ENCODE peak calls at places on chromosomes 6 and 20, in nine cellular contexts. M is NAMALWA; Q is GM10248; O is cardiac fibroblast; P is stimulated activated CD4-positive, alpha-beta T cell treated with anti-CD3 and anti-CD28 coated beads, Interleukin-15, amount 100 ng/mL, for 24 hours; X is nephron progenitor cell; F is AG08396; N is activated T-cell treated with anti-CD3 and anti-CD28 coated beads, Interleukin-2, amount 50 U/mL, for 72 hours; T is NCI-H2029 treated with DMSO at 0.1 percent for 48 hours. A is an unnamed sample.

GRCh38 chr6:47047479-47048411 is 5.6 kb upstream of the ADGRF1 start:
- DNase-seq in M (peak), Q (peak), O (peak), P (peak), X (peak), F (peak), N (peak), T (peak), A (peak)

GRCh38 chr20:24699321-24700165 is 230.1 kb downstream of the SYNDIG1 start:
- DNase-seq in M (no peak), Q (no peak), O (no peak), P (no peak), X (no peak), F (no peak), N (no peak), T (no peak), A (no peak)

GRCh38 chr6:165218816-165219215 is 90.6 kb downstream of the C6orf118 start:
- DNase-seq in M (no peak), Q (no peak), O (peak), P (no peak), X (no peak), F (no peak), N (no peak), T (no peak), A (no peak)

GRCh38 chr20:59082077-59082740 is 39.6 kb upstream of the PRELID3B start:
- DNase-seq in M (peak), Q (no peak), O (no peak), P (no peak), X (no peak), F (no peak), N (no peak), T (no peak), A (no peak)

GRCh38 chr20:46797201-46797600 is 87.8 kb downstream of the SLC2A10 start:
- DNase-seq in M (no peak), Q (no peak), O (no peak), P (no peak), X (no peak), F (no peak), N (no peak), T (no peak), A (no peak)

GRCh38 chr20:33076662-33077398 is 2.6 kb upstream of the BPIFB4 start:
- DNase-seq in M (peak), Q (no peak), O (no peak), P (no peak), X (no peak), F (no peak), N (no peak), T (no peak), A (no peak)

GRCh38 chr6:30744054-30744805 is at the start of gene IER3:
- DNase-seq in M (peak), Q (peak), O (peak), P (peak), X (peak), F (peak), N (peak), T (peak), A (peak)

GRCh38 chr20:49186535-49187329 is 1.4 kb downstream of the STAU1 start:
- DNase-seq in M (peak), Q (peak), O (peak), P (peak), X (peak), F (peak), N (peak), T (no peak), A (peak)

GRCh38 chr6:4776967-4777925 is 1.0 kb downstream of the CDYL start:
- DNase-seq in M (peak), Q (peak), O (peak), P (peak), X (no peak), F (peak), N (peak), T (peak), A (peak)

GRCh38 chr6:89310929-89311328 is 4.2 kb downstream of the GABRR2 start:
- DNase-seq in M (no peak), Q (no peak), O (no peak), P (no peak), X (no peak), F (no peak), N (no peak), T (no peak), A (no peak)

GRCh38 chr20:15673206-15673605 is 900.0 kb downstream of the KIF16B start:
- DNase-seq in M (no peak), Q (no peak), O (peak), P (no peak), X (no peak), F (peak), N (no peak), T (no peak), A (no peak)

GRCh38 chr6:23218751-23219150 is 649.4 kb downstream of the HDGFL1 start:
- DNase-seq in M (no peak), Q (no peak), O (no peak), P (no peak), X (no peak), F (no peak), N (no peak), T (peak), A (no peak)

GRCh38 chr6:156697224-156697623 is 80.0 kb upstream of the ARID1B start:
- DNase-seq in M (peak), Q (no peak), O (no peak), P (no peak), X (no peak), F (no peak), N (no peak), T (no peak), A (no peak)